ENCODE peak calls at places on chromosomes 16 and 17, in four cellular contexts. One of them, this sample, is unnamed.

GRCh38 chr17:6569391-6570302 is 13.3 kb upstream of the PITPNM3 start:
- DNase-seq in SK-N-SH: no peak
- DNase-seq in K562: no peak
- DNase-seq in GM12878: no peak
- DNase-seq in this sample: peak; percentile 36

GRCh38 chr17:34542700-34543336 is 36.6 kb upstream of the TMEM132E start:
- DNase-seq in SK-N-SH: peak; percentile 47
- DNase-seq in K562: peak; percentile 43
- DNase-seq in GM12878: no peak
- DNase-seq in this sample: no peak

GRCh38 chr16:7504844-7505243 is 172.2 kb downstream of the RBFOX1 start:
- DNase-seq in SK-N-SH: no peak
- DNase-seq in K562: no peak
- DNase-seq in GM12878: no peak
- DNase-seq in this sample: no peak

GRCh38 chr17:5694507-5694906 is 110.2 kb upstream of the NLRP1 start:
- DNase-seq in GM12878: no peak
- DNase-seq in SK-N-SH: no peak
- DNase-seq in K562: peak; percentile 21
- DNase-seq in this sample: peak; percentile 57

GRCh38 chr17:13843862-13844640 is 225.3 kb upstream of the COX10 start:
- DNase-seq in SK-N-SH: no peak
- DNase-seq in GM12878: no peak
- DNase-seq in K562: no peak
- DNase-seq in this sample: no peak

GRCh38 chr17:44556114-44556853 is 1.0 kb upstream of the FZD2 start:
- DNase-seq in GM12878: peak; percentile 30
- DNase-seq in K562: peak; percentile 69
- DNase-seq in SK-N-SH: peak; percentile 67
- DNase-seq in this sample: peak; percentile 80

GRCh38 chr16:11147033-11147848 is 108.8 kb downstream of the SOCS1 start:
- DNase-seq in GM12878: no peak
- DNase-seq in SK-N-SH: no peak
- DNase-seq in K562: no peak
- DNase-seq in this sample: no peak

GRCh38 chr17:5344914-5345313 is 62.8 kb downstream of the RABEP1 start:
- DNase-seq in K562: no peak
- DNase-seq in GM12878: no peak
- DNase-seq in SK-N-SH: no peak
- DNase-seq in this sample: no peak

GRCh38 chr17:75637143-75637538 is 3.9 kb downstream of the SMIM5 start:
- DNase-seq in SK-N-SH: no peak
- DNase-seq in GM12878: no peak
- DNase-seq in K562: no peak
- DNase-seq in this sample: peak; percentile 45

GRCh38 chr16:29816694-29817441 is 916 bp downstream of the PAGR1 start:
- DNase-seq in SK-N-SH: peak; percentile 63
- DNase-seq in K562: peak; percentile 49
- DNase-seq in GM12878: no peak
- DNase-seq in this sample: peak; percentile 80

GRCh38 chr16:79358188-79358587 is 242.3 kb downstream of the MAF start:
- DNase-seq in GM12878: no peak
- DNase-seq in SK-N-SH: no peak
- DNase-seq in K562: no peak
- DNase-seq in this sample: no peak

DNA sequence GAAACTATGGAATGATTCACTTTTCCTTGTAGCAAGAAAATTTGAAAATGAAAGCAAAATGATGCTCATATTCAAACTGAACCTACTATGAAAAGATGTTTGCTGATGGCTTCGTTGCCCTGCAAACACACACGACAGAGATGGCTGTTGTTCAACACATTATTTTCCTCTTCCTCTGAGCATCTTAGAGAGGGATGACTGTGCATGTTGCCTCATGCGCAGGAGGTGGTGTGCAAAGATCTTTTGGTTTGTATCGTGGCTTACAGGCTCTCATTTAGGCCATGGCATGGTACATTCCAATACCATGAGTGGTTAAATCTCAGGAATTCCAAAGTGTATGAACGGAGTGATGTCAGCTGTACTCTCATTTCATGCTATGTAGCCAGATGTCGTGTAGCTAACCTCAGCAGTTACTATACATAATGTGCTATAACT is 164.5 kb downstream of the PRKCA start:
- DNase-seq in GM12878: no peak
- DNase-seq in SK-N-SH: no peak
- DNase-seq in K562: peak; percentile 44
- DNase-seq in this sample: no peak
- H2AFZ ChIP-seq in GM12878: no peak overlapping the region
- H2AFZ ChIP-seq in SK-N-SH: no peak overlapping the region
- H2AFZ ChIP-seq in K562: peak overlapping the region; percentile 42
- H2AFZ ChIP-seq in this sample: no peak overlapping the region

GRCh38 chr17:66203274-66204015 is 11.5 kb upstream of the CEP112 start:
- DNase-seq in SK-N-SH: no peak
- DNase-seq in GM12878: no peak
- DNase-seq in K562: no peak
- DNase-seq in this sample: no peak

GRCh38 chr17:66198242-66198641 is 6.3 kb upstream of the CEP112 start:
- DNase-seq in GM12878: no peak
- DNase-seq in K562: no peak
- DNase-seq in SK-N-SH: no peak
- DNase-seq in this sample: no peak

DNA sequence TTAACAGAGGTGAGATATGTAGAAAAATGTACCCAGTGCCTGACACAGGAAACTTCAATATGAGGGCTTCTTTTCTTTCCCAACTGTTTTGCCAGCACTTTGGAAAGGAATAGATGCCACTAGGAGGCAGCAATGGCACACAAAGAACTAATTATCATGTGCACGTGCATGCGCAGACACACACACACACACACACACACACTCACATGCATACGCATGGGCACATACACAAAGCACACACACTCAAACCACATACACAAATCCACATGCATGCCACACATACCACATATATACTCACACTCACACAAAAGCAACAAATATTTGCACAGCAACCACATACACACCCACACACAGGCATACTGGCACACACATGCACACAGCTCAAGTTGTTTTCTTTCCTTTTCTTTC is 8.8 kb upstream of the CEP112 start:
- DNase-seq in GM12878: no peak
- DNase-seq in K562: peak; percentile 37
- DNase-seq in SK-N-SH: peak; percentile 75
- DNase-seq in this sample: peak; percentile 52
- TF ChIP-seq TAF1 in GM12878: no peak
- TF ChIP-seq TAF1 in K562: no peak
- TF ChIP-seq TAF1 in SK-N-SH: no peak
- TF ChIP-seq TAF1 in this sample: no peak

GRCh38 chr16:87183647-87184046 is 133.5 kb downstream of the C16orf95 start:
- DNase-seq in K562: no peak
- DNase-seq in GM12878: no peak
- DNase-seq in SK-N-SH: no peak
- DNase-seq in this sample: no peak
- H3K4me2 ChIP-seq in K562: no peak overlapping the region
- H3K4me2 ChIP-seq in GM12878: no peak overlapping the region
- H3K4me2 ChIP-seq in SK-N-SH: no peak overlapping the region
- H3K4me2 ChIP-seq in this sample: no peak overlapping the region

GRCh38 chr16:61480250-61480649 is 556.0 kb downstream of the CDH8 start:
- DNase-seq in K562: no peak
- DNase-seq in SK-N-SH: no peak
- DNase-seq in GM12878: no peak
- DNase-seq in this sample: no peak
- H2AFZ ChIP-seq in K562: no peak overlapping the region
- H2AFZ ChIP-seq in SK-N-SH: no peak overlapping the region
- H2AFZ ChIP-seq in GM12878: no peak overlapping the region
- H2AFZ ChIP-seq in this sample: no peak overlapping the region

GRCh38 chr16:66325977-66326376 is 40.5 kb upstream of the CDH5 start:
- DNase-seq in SK-N-SH: no peak
- DNase-seq in GM12878: no peak
- DNase-seq in K562: no peak
- DNase-seq in this sample: no peak

GRCh38 chr16:66322174-66322573 is 44.3 kb upstream of the CDH5 start:
- DNase-seq in K562: no peak
- DNase-seq in GM12878: no peak
- DNase-seq in SK-N-SH: no peak
- DNase-seq in this sample: no peak

GRCh38 chr16:66324785-66325184 is 41.7 kb upstream of the CDH5 start:
- DNase-seq in GM12878: no peak
- DNase-seq in K562: peak; percentile 37
- DNase-seq in SK-N-SH: peak; percentile 79
- DNase-seq in this sample: peak; percentile 63

GRCh38 chr16:66318505-66318904 is 48.0 kb upstream of the CDH5 start:
- DNase-seq in K562: no peak
- DNase-seq in GM12878: no peak
- DNase-seq in SK-N-SH: no peak
- DNase-seq in this sample: no peak

GRCh38 chr16:66320774-66321173 is 45.7 kb upstream of the CDH5 start:
- DNase-seq in GM12878: no peak
- DNase-seq in SK-N-SH: no peak
- DNase-seq in K562: no peak
- DNase-seq in this sample: no peak
- TF ChIP-seq TAF1 in GM12878: no peak
- TF ChIP-seq TAF1 in SK-N-SH: no peak
- TF ChIP-seq TAF1 in K562: no peak
- TF ChIP-seq TAF1 in this sample: no peak

GRCh38 chr16:85259831-85260165 is 147.5 kb upstream of the CIBAR2 start:
- DNase-seq in SK-N-SH: peak; percentile 79
- DNase-seq in K562: no peak
- DNase-seq in GM12878: no peak
- DNase-seq in this sample: no peak
- H3K4me2 ChIP-seq in SK-N-SH: no peak overlapping the region
- H3K4me2 ChIP-seq in K562: no peak overlapping the region
- H3K4me2 ChIP-seq in GM12878: no peak overlapping the region
- H3K4me2 ChIP-seq in this sample: no peak overlapping the region

GRCh38 chr16:84144301-84144858 is 597 bp downstream of the HSDL1 start:
- DNase-seq in SK-N-SH: peak; percentile 67
- DNase-seq in K562: peak; percentile 54
- DNase-seq in GM12878: no peak
- DNase-seq in this sample: peak; percentile 66
- H2AFZ ChIP-seq in SK-N-SH: peak overlapping the region; percentile 87
- H2AFZ ChIP-seq in K562: peak overlapping the region; percentile 78
- H2AFZ ChIP-seq in GM12878: peak overlapping the region; percentile 80
- H2AFZ ChIP-seq in this sample: no peak overlapping the region

DNA sequence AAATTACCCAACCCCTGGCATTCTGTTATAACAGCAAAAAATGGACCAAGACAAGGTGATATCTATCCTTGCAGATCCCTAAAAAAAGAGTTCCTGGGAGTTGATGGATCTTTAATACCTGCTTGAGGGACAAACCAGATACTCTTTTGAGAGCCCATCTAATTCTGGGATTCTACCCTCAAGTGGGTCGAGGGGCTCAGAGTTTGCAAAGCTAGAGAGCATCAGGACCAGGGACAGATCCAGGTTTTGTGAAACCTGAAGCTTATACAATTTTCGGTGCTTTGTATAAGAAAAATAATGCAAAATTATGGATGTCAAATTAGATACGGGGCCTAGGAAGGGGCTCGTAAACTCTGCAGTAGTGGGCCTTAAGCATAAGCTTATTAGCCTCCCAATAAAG is 130.5 kb upstream of the CRHR1 start:
- DNase-seq in GM12878: no peak
- DNase-seq in SK-N-SH: no peak
- DNase-seq in K562: no peak
- DNase-seq in this sample: no peak
- TF ChIP-seq TAF1 in GM12878: no peak
- TF ChIP-seq TAF1 in SK-N-SH: no peak
- TF ChIP-seq TAF1 in K562: no peak
- TF ChIP-seq TAF1 in this sample: no peak

This sample was measured in H1.